ENCODE peak calls at places on chromosomes 13 and 19, in five cellular contexts. U is PC-3, Y is GM23248, N is hepatocyte, Z is neural progenitor cell. L is an unnamed sample.

GRCh38 chr13:28100149-28101121 is at the start of gene FLT3:
- DNase-seq in Z (peak; percentile 82), U (peak; percentile 32), N (peak; percentile 27), Y (peak; percentile 38), L (peak; percentile 81)

GRCh38 chr19:55637534-55637933 is 3.3 kb upstream of the ZNF580 start:
- DNase-seq in Z (no peak), N (no peak), Y (no peak), U (no peak), L (peak; percentile 11)

GRCh38 chr13:76293346-76293745 is 592.9 kb downstream of the KCTD12 start:
- DNase-seq in Z (no peak), Y (peak; percentile 66), N (no peak), U (peak; percentile 76), L (peak; percentile 49)

GRCh38 chr19:44515907-44516306 is 13.6 kb downstream of the CEACAM20 start:
- DNase-seq in N (no peak), U (no peak), Z (no peak), Y (no peak), L (no peak)

GRCh38 chr19:6034512-6034911 is 56.6 kb upstream of the RANBP3 start:
- DNase-seq in U (no peak), Z (no peak), Y (no peak), N (no peak), L (no peak)

GRCh38 chr19:41439441-41440222 is at the start of gene DMAC2:
- DNase-seq in U (peak; percentile 97), Y (peak; percentile 100), Z (peak; percentile 99), N (peak; percentile 99), L (peak; percentile 99)

GRCh38 chr19:5627395-5627904 is 4.6 kb downstream of the SAFB start:
- DNase-seq in Z (peak; percentile 19), U (no peak), Y (peak; percentile 68), N (no peak), L (no peak)

GRCh38 chr13:68232351-68233130 is 1002.4 kb upstream of the PCDH9 start:
- DNase-seq in N (no peak), Z (peak; percentile 30), U (no peak), Y (no peak), L (no peak)

GRCh38 chr13:77062097-77062496 is 35.1 kb upstream of the FBXL3 start:
- DNase-seq in U (peak; percentile 5), N (no peak), Y (peak; percentile 30), Z (no peak), L (no peak)

GRCh38 chr19:6983448-6983847 is 37.8 kb downstream of the MBD3L2B start:
- DNase-seq in Y (no peak), U (peak; percentile 25), N (no peak), Z (no peak), L (no peak)

GRCh38 chr19:49553451-49554271 is 25.9 kb downstream of the RCN3 start:
- DNase-seq in Z (no peak), U (peak; percentile 90), N (peak; percentile 68), Y (peak; percentile 94), L (peak; percentile 98)

GRCh38 chr13:113453962-113454361 is 674 bp upstream of the ADPRHL1 start:
- DNase-seq in Y (peak; percentile 95), U (no peak), N (no peak), Z (no peak), L (no peak)

GRCh38 chr13:107329991-107330390 is 762.1 kb upstream of the ARGLU1 start:
- DNase-seq in Z (no peak), Y (no peak), U (no peak), N (no peak), L (no peak)

GRCh38 chr19:46878613-46879375 is 18.0 kb downstream of the ARHGAP35 start:
- DNase-seq in N (no peak), U (peak; percentile 80), Y (peak; percentile 93), Z (no peak), L (peak; percentile 81)

GRCh38 chr19:11662278-11662677 is 65.0 kb downstream of the ZNF627 start:
- DNase-seq in N (no peak), Z (no peak), Y (no peak), U (no peak), L (no peak)

GRCh38 chr13:30991922-30992321 is 59.5 kb downstream of the TEX26 start:
- DNase-seq in U (no peak), N (no peak), Z (no peak), Y (no peak), L (no peak)

GRCh38 chr13:41614671-41615519 is 157.5 kb downstream of the RGCC start:
- DNase-seq in N (peak; percentile 37), Y (peak; percentile 74), Z (no peak), U (peak; percentile 12), L (peak; percentile 42)

GRCh38 chr13:60788156-60788829 is 391.3 kb downstream of the TDRD3 start:
- DNase-seq in Z (no peak), N (no peak), U (peak; percentile 65), Y (no peak), L (no peak)

GRCh38 chr13:113669231-113669870 is 2.3 kb downstream of the GRK1 start:
- DNase-seq in N (no peak), Z (no peak), U (no peak), Y (no peak), L (peak; percentile 78)

GRCh38 chr19:10644351-10645007 is 9.7 kb upstream of the ILF3 start:
- DNase-seq in Z (peak; percentile 92), Y (peak; percentile 88), U (peak; percentile 83), N (peak; percentile 92), L (peak; percentile 98)

GRCh38 chr13:29570058-29570654 is 25.3 kb downstream of the SLC7A1 start:
- DNase-seq in Z (no peak), Y (no peak), U (no peak), N (no peak), L (no peak)

GRCh38 chr13:103351035-103351828 is 285.0 kb upstream of the SLC10A2 start:
- DNase-seq in Y (no peak), N (peak; percentile 41), U (peak; percentile 59), Z (peak; percentile 4), L (no peak)

GRCh38 chr19:28705008-28705407 is 507.9 kb downstream of the UQCRFS1 start:
- DNase-seq in N (peak; percentile 66), Y (peak; percentile 93), U (peak; percentile 57), Z (peak; percentile 48), L (peak; percentile 87)

GRCh38 chr13:80903911-80904310 is 563.0 kb upstream of the SPRY2 start:
- DNase-seq in Z (no peak), U (no peak), N (no peak), Y (no peak), L (no peak)

GRCh38 chr13:30623392-30623791 is 5.7 kb downstream of the USPL1 start:
- DNase-seq in Z (no peak), N (no peak), U (no peak), Y (no peak), L (no peak)

GRCh38 chr13:43878897-43879322 is 630 bp downstream of the CCDC122 start:
- DNase-seq in N (peak; percentile 77), U (peak; percentile 45), Y (peak; percentile 90), Z (peak; percentile 71), L (peak; percentile 83)

GRCh38 chr13:50276550-50276949 is 261.3 kb downstream of the KCNRG start:
- DNase-seq in Z (no peak), U (no peak), Y (no peak), N (no peak), L (no peak)

GRCh38 chr19:54325194-54325621 is 12.2 kb upstream of the LILRA5 start:
- DNase-seq in N (peak; percentile 42), Z (peak; percentile 42), Y (peak; percentile 40), U (peak; percentile 71), L (peak; percentile 74)

GRCh38 chr19:45640849-45641273 is 1.7 kb upstream of the EML2 start:
- DNase-seq in N (peak; percentile 31), U (peak; percentile 23), Z (peak; percentile 58), Y (no peak), L (no peak)

GRCh38 chr13:62643007-62643483 is 1227.4 kb upstream of the PCDH20 start:
- DNase-seq in U (peak; percentile 80), N (peak; percentile 40), Z (no peak), Y (peak; percentile 4), L (no peak)

GRCh38 chr19:18029617-18030338 is 21.8 kb downstream of the ARRDC2 start:
- DNase-seq in Y (peak; percentile 23), Z (no peak), U (peak; percentile 91), N (peak; percentile 68), L (peak; percentile 67)

GRCh38 chr13:93771782-93772181 is 545.2 kb downstream of the GPC6 start:
- DNase-seq in Y (peak; percentile 17), N (no peak), U (peak; percentile 58), Z (no peak), L (peak; percentile 57)

GRCh38 chr13:114099191-114099590 is 33.2 kb downstream of the RASA3 start:
- DNase-seq in N (peak; percentile 73), Y (peak; percentile 94), U (peak; percentile 73), Z (peak; percentile 60), L (peak; percentile 100)

GRCh38 chr13:44422755-44423643 is 49.4 kb downstream of the SERP2 start:
- DNase-seq in Y (no peak), U (no peak), Z (no peak), N (no peak), L (no peak)

GRCh38 chr19:6271721-6272410 is 7.9 kb downstream of the MLLT1 start:
- DNase-seq in N (peak; percentile 76), Y (peak; percentile 89), Z (peak; percentile 31), U (peak; percentile 30), L (peak; percentile 92)

GRCh38 chr13:50645092-50645491 is 198.4 kb downstream of the DLEU7 start:
- DNase-seq in N (no peak), Y (peak; percentile 65), Z (no peak), U (peak; percentile 47), L (peak; percentile 73)

GRCh38 chr19:34172661-34173144 is 399 bp downstream of the LSM14A start:
- DNase-seq in Y (peak; percentile 70), Z (peak; percentile 90), N (peak; percentile 50), U (no peak), L (peak; percentile 77)

GRCh38 chr13:110158201-110158600 is 148.8 kb downstream of the COL4A1 start:
- DNase-seq in Y (no peak), Z (no peak), N (no peak), U (no peak), L (peak; percentile 35)

GRCh38 chr13:32676242-32676641 is 90.0 kb downstream of the PDS5B start:
- DNase-seq in N (no peak), U (no peak), Y (peak; percentile 47), Z (no peak), L (no peak)

GRCh38 chr19:37551123-37551993 is 43.2 kb downstream of the ZNF571 start:
- DNase-seq in U (no peak), Y (peak; percentile 75), N (no peak), Z (no peak), L (peak; percentile 96)
- H3K4me2 ChIP-seq in U (no peak overlapping the region), Y (peak overlapping the region; percentile 57), N (no peak overlapping the region), Z (no peak overlapping the region), L (peak overlapping the region; percentile 74)

GRCh38 chr19:14086098-14086497 is 515 bp upstream of the C19orf67 start:
- DNase-seq in Z (no peak), N (no peak), U (no peak), Y (no peak), L (no peak)
- H3K9me3 ChIP-seq in Z (no peaks in the 10 kb centered on the region), N (no peaks in the 10 kb centered on the region), U (no peaks in the 10 kb centered on the region), Y (no peaks in the 10 kb centered on the region), L (no peaks in the 10 kb centered on the region)

GRCh38 chr13:21759503-21759902 is 88.6 kb downstream of the FGF9 start:
- DNase-seq in U (no peak), N (peak; percentile 37), Y (no peak), Z (no peak), L (no peak)
- H4K20me1 ChIP-seq in U (no peaks in the 10 kb centered on the region), N (no peaks in the 10 kb centered on the region), Y (no peaks in the 10 kb centered on the region), Z (no peaks in the 10 kb centered on the region), L (no peaks in the 10 kb centered on the region)

DNA sequence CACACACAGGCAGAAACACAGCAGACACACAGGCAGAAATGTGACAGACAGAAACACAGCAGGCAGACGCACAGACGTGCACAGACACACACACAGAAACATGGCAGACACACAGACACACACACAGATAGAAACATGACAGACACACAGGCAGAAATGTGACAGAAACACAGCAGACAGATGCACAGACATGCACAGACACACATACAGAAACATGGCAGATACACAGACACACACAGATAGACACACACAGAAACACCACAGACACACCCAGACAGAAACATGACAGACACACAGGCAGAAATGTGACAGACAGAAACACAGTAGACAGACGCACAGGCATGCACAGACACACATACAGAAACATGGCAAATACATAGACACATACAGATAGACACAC is 1.3 kb downstream of the TBXA2R start:
- DNase-seq in U (no peak), Y (no peak), N (no peak), Z (no peak), L (no peak)
- H3K4me2 ChIP-seq in U (peak overlapping the region; percentile 88), Y (no peak overlapping the region), N (no peak overlapping the region), Z (no peak overlapping the region), L (peak overlapping the region; percentile 85)